ENCODE peak calls at places on chromosomes 12 and 14, in seven cellular contexts. D is cardiac muscle cell; W is CD8-positive, alpha-beta T cell; M is central memory CD4-positive, alpha-beta T cell; V is iris pigment epithelial cell; O is HTR-8/SVneo; Q is GM04504. K is an unnamed sample.

GRCh38 chr14:51783765-51784164 is 76.6 kb upstream of the GNG2 start:
- DNase-seq in V (peak), O (peak), Q (peak), D (no peak), M (no peak), W (no peak), K (peak)

GRCh38 chr12:94145231-94145979 is 3.0 kb upstream of the PLXNC1 start:
- DNase-seq in D (peak), O (peak), W (no peak), V (peak), Q (peak), M (no peak), K (no peak)

GRCh38 chr14:106185837-106186233 is 659.5 kb downstream of the TMEM121 start:
- DNase-seq in V (no peak), D (no peak), W (peak), M (peak), Q (no peak), O (no peak), K (no peak)

GRCh38 chr14:97417331-97417730 is 620.1 kb downstream of the VRK1 start:
- DNase-seq in O (no peak), W (no peak), V (no peak), M (no peak), Q (no peak), D (no peak), K (no peak)

GRCh38 chr14:38150075-38150474 is 57.6 kb upstream of the SSTR1 start:
- DNase-seq in V (no peak), W (no peak), O (no peak), Q (no peak), M (no peak), D (no peak), K (no peak)

GRCh38 chr12:72271401-72271740 is 799 bp upstream of the TRHDE start:
- DNase-seq in O (peak), W (no peak), Q (no peak), V (peak), M (no peak), D (peak), K (no peak)

GRCh38 chr12:630656-631632 is 32.3 kb downstream of the NINJ2 start:
- DNase-seq in O (no peak), M (peak), W (peak), Q (no peak), D (no peak), V (no peak), K (no peak)

GRCh38 chr12:67804168-67804567 is 155.6 kb downstream of the DYRK2 start:
- DNase-seq in O (no peak), M (peak), Q (no peak), V (no peak), W (no peak), D (no peak), K (no peak)

GRCh38 chr12:6569786-6570185 is 1.7 kb upstream of the NOP2 start:
- DNase-seq in Q (no peak), O (no peak), V (no peak), M (no peak), W (no peak), D (no peak), K (no peak)

GRCh38 chr14:37436519-37436918 is 158.5 kb downstream of the FOXA1 start:
- DNase-seq in V (no peak), O (no peak), W (no peak), D (no peak), M (no peak), Q (no peak), K (no peak)

GRCh38 chr14:73397810-73398209 is 60.5 kb downstream of the NUMB start:
- DNase-seq in W (no peak), D (peak), Q (no peak), V (peak), M (no peak), O (no peak), K (no peak)

GRCh38 chr12:49957570-49957967 is 4.1 kb upstream of the AQP5 start:
- DNase-seq in W (no peak), D (no peak), V (no peak), Q (no peak), M (no peak), O (no peak), K (no peak)

GRCh38 chr12:92288533-92288932 is 142.9 kb upstream of the BTG1 start:
- DNase-seq in O (no peak), M (no peak), V (no peak), Q (no peak), D (no peak), W (no peak), K (no peak)

GRCh38 chr14:50778757-50779483 is 52.0 kb downstream of the NIN start:
- DNase-seq in M (no peak), V (peak), O (no peak), W (no peak), D (no peak), Q (no peak), K (no peak)

GRCh38 chr12:79555006-79555925 is 135.5 kb downstream of the PAWR start:
- DNase-seq in W (no peak), D (peak), Q (no peak), M (no peak), O (no peak), V (peak), K (peak)

GRCh38 chr12:47408171-47408871 is 297.5 kb downstream of the RPAP3 start:
- DNase-seq in O (no peak), D (no peak), W (no peak), M (peak), V (no peak), Q (no peak), K (no peak)

GRCh38 chr12:42648061-42648460 is 58.5 kb upstream of the PRICKLE1 start:
- DNase-seq in O (no peak), Q (no peak), V (no peak), D (no peak), M (no peak), W (no peak), K (no peak)

GRCh38 chr12:67141405-67142018 is 127.6 kb upstream of the CAND1 start:
- DNase-seq in O (no peak), Q (no peak), M (no peak), W (no peak), V (no peak), D (no peak), K (no peak)

GRCh38 chr12:45775964-45776363 is 46.5 kb downstream of the ARID2 start:
- DNase-seq in M (no peak), O (no peak), W (no peak), D (no peak), V (no peak), Q (no peak), K (no peak)

GRCh38 chr12:14156606-14157005 is 175.2 kb upstream of the GRIN2B start:
- DNase-seq in O (no peak), V (no peak), W (no peak), M (no peak), D (no peak), Q (no peak), K (no peak)

GRCh38 chr12:68896881-68897540 is 36.0 kb downstream of the CPM start:
- DNase-seq in V (no peak), W (no peak), Q (no peak), O (peak), D (no peak), M (no peak), K (no peak)

GRCh38 chr14:34722723-34723545 is 8.5 kb upstream of the CFL2 start:
- DNase-seq in Q (peak), M (peak), D (peak), W (peak), V (peak), O (peak), K (peak)

GRCh38 chr14:104872469-104873341 is 7.6 kb downstream of the CEP170B start:
- DNase-seq in W (no peak), M (no peak), V (peak), O (no peak), Q (peak), D (no peak), K (no peak)

GRCh38 chr14:99790201-99790977 is 2.8 kb upstream of the EML1 start:
- DNase-seq in D (no peak), M (no peak), Q (no peak), W (no peak), V (no peak), O (no peak), K (no peak)

GRCh38 chr12:105924526-105925208 is 214.1 kb downstream of the NUAK1 start:
- DNase-seq in O (no peak), D (no peak), Q (no peak), V (no peak), W (no peak), M (no peak), K (no peak)

GRCh38 chr12:50635356-50635755 is 128.5 kb upstream of the ATF1 start:
- DNase-seq in O (no peak), Q (no peak), D (peak), W (no peak), M (no peak), V (no peak), K (no peak)

GRCh38 chr12:1972260-1972659 is 32.0 kb downstream of the DCP1B start:
- DNase-seq in Q (peak), W (no peak), M (no peak), V (peak), D (no peak), O (peak), K (peak)

GRCh38 chr12:96471368-96472040 is 17.9 kb upstream of the CFAP54 start:
- DNase-seq in O (no peak), V (peak), D (no peak), W (no peak), Q (peak), M (no peak), K (no peak)

GRCh38 chr14:43981135-43981787 is 525.8 kb downstream of the FSCB start:
- DNase-seq in M (no peak), Q (no peak), V (no peak), O (no peak), W (no peak), D (no peak), K (no peak)

GRCh38 chr12:25694072-25694471 is 141.0 kb upstream of the LMNTD1 start:
- DNase-seq in Q (peak), W (no peak), V (peak), M (no peak), O (peak), D (no peak), K (peak)

GRCh38 chr12:67927231-67927630 is 62.0 kb upstream of the IFNG-AS1 start:
- DNase-seq in W (no peak), V (no peak), D (no peak), O (no peak), M (no peak), Q (no peak), K (no peak)

GRCh38 chr12:63206908-63207307 is 55.9 kb upstream of the AVPR1A start:
- DNase-seq in V (peak), D (no peak), W (no peak), Q (peak), M (no peak), O (peak), K (peak)

GRCh38 chr14:90491221-90491867 is 94.5 kb downstream of the CALM1 start:
- DNase-seq in V (peak), W (no peak), O (no peak), D (no peak), M (no peak), Q (peak), K (no peak)

GRCh38 chr12:19937161-19937560 is 431.2 kb upstream of the PDE3A start:
- DNase-seq in O (no peak), V (no peak), Q (no peak), D (no peak), M (no peak), W (no peak), K (no peak)